ENCODE peak calls at places on chromosomes 2 and 18, in four cellular contexts. M, N, R and U are unnamed samples.

GRCh38 chr18:46720521-46720920 is 36.3 kb downstream of the ST8SIA5 start:
- DNase-seq in N (no peak), R (no peak), M (no peak), U (no peak)

GRCh38 chr2:240997856-240998705 is at the start of gene SNED1:
- DNase-seq in N (peak), M (no peak), R (peak), U (peak)

GRCh38 chr2:239181074-239181581 is 219.7 kb downstream of the HDAC4 start:
- DNase-seq in N (no peak), R (peak), M (no peak), U (no peak)

GRCh38 chr18:27144672-27145071 is 40.4 kb downstream of the CHST9 start:
- DNase-seq in R (no peak), M (no peak), N (no peak), U (no peak)

GRCh38 chr2:230899786-230900185 is 25.3 kb downstream of the GPR55 start:
- DNase-seq in R (no peak), N (no peak), M (no peak), U (no peak)

GRCh38 chr18:46071894-46072867 is at the start of gene PSTPIP2:
- DNase-seq in R (peak), M (peak), N (peak), U (peak)

GRCh38 chr2:191063584-191063983 is 49.6 kb upstream of the STAT1 start:
- DNase-seq in N (no peak), M (no peak), R (no peak), U (no peak)

GRCh38 chr18:11521853-11522252 is 87.5 kb upstream of the SLC35G4 start:
- DNase-seq in R (no peak), M (no peak), N (no peak), U (no peak)

GRCh38 chr2:77104554-77104953 is 417.6 kb downstream of the LRRTM4 start:
- DNase-seq in N (no peak), R (no peak), M (no peak), U (no peak)

GRCh38 chr2:77105008-77105407 is 417.2 kb downstream of the LRRTM4 start:
- DNase-seq in R (no peak), M (no peak), N (no peak), U (no peak)

GRCh38 chr2:77102927-77103326 is 419.2 kb downstream of the LRRTM4 start:
- DNase-seq in R (no peak), M (no peak), N (no peak), U (no peak)

GRCh38 chr2:77099961-77100360 is 422.2 kb downstream of the LRRTM4 start:
- DNase-seq in M (no peak), N (no peak), R (no peak), U (no peak)

DNA sequence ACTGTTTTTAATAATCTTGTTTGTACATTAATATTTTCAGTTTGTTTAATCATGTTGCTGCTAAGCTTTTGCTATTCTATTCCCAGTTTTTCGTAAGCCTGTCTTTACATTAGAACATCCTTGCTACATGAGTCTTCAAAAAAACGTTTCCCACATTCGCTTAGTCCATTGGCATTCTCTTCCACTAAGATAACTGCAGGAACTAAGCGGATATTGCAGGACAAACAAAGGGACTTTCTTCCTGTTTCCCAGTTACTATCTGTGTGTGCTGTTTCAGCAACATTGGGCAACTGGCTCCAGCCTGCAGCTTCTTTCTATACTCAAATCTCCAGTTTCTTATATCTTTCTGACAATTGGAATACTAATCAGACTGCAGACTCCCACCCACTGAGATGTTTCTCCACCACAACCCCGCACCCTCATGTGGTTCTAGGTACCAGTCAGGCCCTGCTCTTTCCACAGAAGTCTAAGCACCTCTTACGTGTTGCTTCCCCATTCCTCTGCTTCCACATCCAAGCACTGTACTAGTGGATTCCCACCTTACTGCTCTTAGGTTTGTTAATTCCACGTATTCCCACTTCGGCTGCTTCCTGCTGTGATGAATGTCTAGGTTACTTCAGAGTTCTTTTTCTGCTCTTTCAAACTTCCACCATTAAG is 420.3 kb downstream of the LRRTM4 start:
- DNase-seq in R (no peak), M (no peak), N (no peak), U (no peak)
- TF ChIP-seq POLR2A in R (no peak), M (no peak), N (no peak), U (no peak)

GRCh38 chr2:54569745-54570296 is 113.7 kb downstream of the SPTBN1 start:
- DNase-seq in N (no peak), R (no peak), M (no peak), U (no peak)
- TF ChIP-seq POLR2A in N (no peak), R (no peak), M (peak), U (no peak)

DNA sequence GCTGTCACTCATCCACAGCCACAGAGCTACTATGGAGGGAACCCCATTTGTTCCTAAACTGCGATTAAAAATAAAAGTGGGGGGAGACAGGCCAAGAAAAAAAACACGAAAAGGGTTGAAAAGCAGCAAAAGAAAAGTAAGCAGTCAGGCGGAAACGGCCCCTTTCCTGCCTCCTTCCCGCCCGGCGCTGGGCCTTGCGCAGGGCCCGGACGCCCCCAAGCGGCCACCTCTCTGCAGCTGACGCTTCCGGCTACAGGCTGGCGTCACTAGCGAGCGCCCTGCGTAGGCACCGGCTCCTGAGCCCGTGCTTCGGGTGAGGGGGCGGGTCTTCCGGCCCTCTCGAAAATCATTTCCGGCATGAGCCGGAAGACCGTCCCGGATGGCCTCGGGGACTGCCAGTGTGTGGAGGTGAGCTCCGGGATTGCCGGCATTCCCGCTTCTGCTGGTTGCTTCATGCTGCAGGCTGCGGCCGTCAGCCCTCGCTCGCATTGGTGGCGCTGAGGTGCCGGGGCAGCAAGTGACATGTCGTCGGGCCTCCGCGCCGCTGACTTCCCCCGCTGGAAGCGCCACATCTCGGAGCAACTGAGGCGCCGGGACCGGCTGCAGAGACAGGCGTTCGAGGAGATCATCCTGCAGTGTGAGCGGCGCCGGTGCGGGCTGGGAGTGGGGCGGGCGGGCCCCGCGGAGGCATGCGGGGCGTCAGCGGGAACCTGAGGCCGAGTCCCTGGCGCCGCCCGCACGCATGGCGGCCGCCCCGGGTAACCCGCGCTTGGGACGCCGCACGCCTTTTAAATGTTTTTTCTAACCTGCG is at the start of gene ATG16L1:
- DNase-seq in M (peak), N (peak), R (peak), U (peak)
- TF ChIP-seq POLR2A in M (peak), N (peak), R (no peak), U (peak)

GRCh38 chr2:42048318-42049251 is 764 bp downstream of the PKDCC start:
- DNase-seq in N (peak), R (no peak), M (no peak), U (no peak)

GRCh38 chr2:42050350-42051167 is 2.7 kb downstream of the PKDCC start:
- DNase-seq in R (peak), N (no peak), M (no peak), U (no peak)

GRCh38 chr2:42051168-42052125 is 3.6 kb downstream of the PKDCC start:
- DNase-seq in R (peak), M (no peak), N (no peak), U (no peak)

GRCh38 chr2:42047488-42048317 is at the start of gene PKDCC:
- DNase-seq in R (peak), M (peak), N (peak), U (peak)

GRCh38 chr2:42049411-42050349 is 1.9 kb downstream of the PKDCC start:
- DNase-seq in N (peak), M (no peak), R (peak), U (no peak)
- TF ChIP-seq POLR2A in N (no peak), M (no peak), R (no peak), U (no peak)

GRCh38 chr18:74186661-74187060 is 38.3 kb downstream of the TIMM21 start:
- DNase-seq in R (no peak), M (no peak), N (no peak), U (no peak)

GRCh38 chr18:74185860-74186259 is 37.5 kb downstream of the TIMM21 start:
- DNase-seq in N (no peak), R (no peak), M (no peak), U (no peak)

GRCh38 chr18:74183110-74183509 is 34.8 kb downstream of the TIMM21 start:
- DNase-seq in M (no peak), R (no peak), N (no peak), U (no peak)

GRCh38 chr18:74182335-74182734 is 34.0 kb downstream of the TIMM21 start:
- DNase-seq in R (no peak), M (no peak), N (no peak), U (no peak)

DNA sequence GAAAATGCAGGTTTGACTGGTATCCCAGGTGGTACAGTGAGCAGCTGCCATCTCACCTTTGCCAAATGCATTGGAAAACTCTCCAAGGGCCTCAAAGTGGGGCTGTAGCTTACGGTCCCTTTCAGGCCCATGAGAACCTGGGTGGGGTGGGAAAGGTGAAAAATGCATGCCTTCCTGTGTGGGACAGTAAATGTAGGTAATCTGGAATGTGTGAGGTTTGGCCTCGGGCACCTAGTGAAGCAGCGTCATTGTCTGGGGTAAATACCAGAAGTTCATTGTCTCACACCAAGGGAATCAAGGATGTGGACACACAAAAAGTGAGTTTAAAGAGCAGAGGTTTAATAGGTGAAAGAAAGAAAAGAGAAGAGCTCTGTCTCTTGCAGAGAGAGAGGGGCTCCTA is 36.6 kb downstream of the TIMM21 start:
- DNase-seq in M (no peak), R (no peak), N (no peak), U (no peak)
- TF ChIP-seq POLR2A in M (no peak), R (no peak), N (no peak), U (no peak)

GRCh38 chr2:27370026-27370815 is at the start of the genes EIF2B4 and SNX17:
- DNase-seq in R (peak), M (peak), N (peak), U (peak)
- TF ChIP-seq POLR2A in R (peak), M (peak), N (peak), U (peak)

DNA sequence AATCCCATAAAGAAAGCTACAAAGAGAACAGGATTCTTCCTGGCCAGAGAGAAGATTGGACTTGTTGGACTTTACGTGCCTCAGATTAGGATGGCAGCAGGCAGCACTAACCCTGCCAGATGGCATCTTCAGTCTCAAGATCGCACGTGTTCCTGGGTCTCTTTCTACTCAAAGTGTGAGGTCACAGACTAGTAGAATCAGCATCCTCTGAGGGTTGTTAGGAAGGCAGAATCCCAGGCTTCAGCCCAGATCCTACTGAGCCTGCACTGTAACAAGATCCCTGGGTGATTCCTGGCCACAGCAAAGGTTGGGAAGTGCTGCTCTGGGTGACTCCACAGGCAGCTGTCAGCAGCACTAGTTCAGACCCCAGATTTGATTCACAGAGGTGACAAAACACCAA is 39.4 kb downstream of the EPAS1 start:
- DNase-seq in N (no peak), M (no peak), R (no peak), U (no peak)
- TF ChIP-seq POLR2A in N (no peak), M (no peak), R (no peak), U (no peak)

GRCh38 chr2:113182471-113183260 is 8.9 kb downstream of the PSD4 start:
- DNase-seq in R (peak), N (no peak), M (no peak), U (no peak)

GRCh38 chr2:113184531-113185230 is 10.9 kb downstream of the PSD4 start:
- DNase-seq in N (no peak), R (peak), M (no peak), U (no peak)

GRCh38 chr2:113183264-113183663 is 9.5 kb downstream of the PSD4 start:
- DNase-seq in M (no peak), R (peak), N (no peak), U (no peak)

GRCh38 chr2:113185643-113186315 is 12.0 kb downstream of the PSD4 start:
- DNase-seq in M (no peak), R (peak), N (no peak), U (peak)

DNA sequence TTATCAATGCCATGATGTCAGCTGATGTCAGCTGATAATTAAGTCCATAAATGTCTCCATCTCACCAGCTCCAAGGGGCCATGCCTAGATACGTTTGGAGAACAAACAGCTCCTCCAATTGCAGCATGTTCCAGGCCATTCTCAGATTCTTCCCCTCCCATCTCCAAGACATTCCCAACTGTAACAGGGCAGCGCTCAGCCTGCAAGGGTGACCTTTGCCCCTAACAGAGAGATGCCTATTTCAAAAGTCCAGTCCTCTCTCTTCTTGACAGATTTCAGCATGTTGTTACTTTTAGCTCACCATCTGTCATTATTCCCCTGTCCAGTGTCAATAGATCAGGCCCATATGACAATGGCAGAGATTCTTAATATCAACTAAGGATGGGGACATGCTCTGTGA is 9.9 kb downstream of the PSD4 start:
- DNase-seq in R (peak), N (no peak), M (no peak), U (no peak)
- TF ChIP-seq POLR2A in R (no peak), N (no peak), M (no peak), U (no peak)

DNA sequence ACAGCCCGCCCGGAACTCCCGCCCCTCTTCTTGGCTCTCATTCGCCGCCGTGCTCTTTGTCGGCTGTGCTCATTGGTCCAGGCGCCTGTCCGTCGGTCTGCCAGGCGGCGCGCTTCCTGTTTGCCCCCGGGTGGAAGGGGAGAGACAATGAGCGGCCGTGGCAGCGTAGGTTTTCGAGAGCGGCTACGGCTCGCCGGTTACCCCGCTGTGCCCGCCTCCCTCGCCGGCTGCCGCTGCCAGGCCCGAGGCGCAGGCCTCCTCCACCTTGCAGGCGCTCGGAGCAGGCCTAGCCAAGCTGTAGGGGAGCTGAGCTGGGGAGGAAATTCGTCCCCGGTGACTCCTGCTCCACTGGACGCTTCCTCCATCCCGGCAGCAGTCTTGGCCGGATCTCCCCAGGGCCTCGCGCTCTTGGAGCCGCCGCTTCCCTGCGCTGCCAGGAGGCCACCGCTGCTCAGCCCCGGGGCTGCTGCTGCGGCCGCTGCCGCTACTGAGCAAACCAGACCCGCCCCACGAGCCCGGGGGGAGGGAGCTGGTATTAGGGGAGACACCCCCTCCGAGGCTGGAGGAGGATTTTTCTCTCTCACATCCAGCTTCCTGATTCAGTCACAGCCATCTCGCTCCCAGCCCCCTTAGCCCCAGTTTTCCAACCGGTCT is at the start of gene SP3:
- DNase-seq in N (peak), R (peak), M (peak), U (peak)
- TF ChIP-seq POLR2A in N (peak), R (peak), M (peak), U (peak)